ENCODE peak calls at places on chromosomes 1 and 21, in four cellular contexts. Y is ovary, O is hepatocyte, N is lower lobe of right lung. P is an unnamed sample. For H3K9me3, the result is how much of the 10 kb centered on the place peaks cover.

GRCh38 chr1:20280399-20280798 is 10.3 kb upstream of the VWA5B1 start:
- DNase-seq in Y (no peak), O (no peak), N (no peak), P (no peak)

GRCh38 chr1:96362623-96363022 is 359.0 kb upstream of the PTBP2 start:
- DNase-seq in Y (no peak), O (peak), N (no peak), P (peak)

GRCh38 chr1:152191260-152191659 is 32.2 kb upstream of the RPTN start:
- DNase-seq in Y (no peak), O (no peak), N (no peak), P (no peak)

GRCh38 chr1:20250346-20250989 is 40.2 kb upstream of the VWA5B1 start:
- DNase-seq in Y (no peak), O (peak), N (no peak), P (no peak)

GRCh38 chr1:90000934-90001676 is 6.2 kb downstream of the ZNF326 start:
- DNase-seq in Y (no peak), O (no peak), N (no peak), P (no peak)

GRCh38 chr1:248820041-248820585 is 5.6 kb downstream of the SH3BP5L start:
- DNase-seq in Y (no peak), O (no peak), N (no peak), P (no peak)

GRCh38 chr1:58063095-58063494 is 483.4 kb downstream of the OMA1 start:
- DNase-seq in Y (no peak), O (no peak), N (no peak), P (no peak)

GRCh38 chr1:232518357-232518756 is 111.6 kb downstream of the SIPA1L2 start:
- DNase-seq in Y (no peak), O (no peak), N (no peak), P (no peak)

GRCh38 chr1:2981981-2982614 is 39.2 kb upstream of the ACTRT2 start:
- DNase-seq in Y (no peak), O (no peak), N (no peak), P (no peak)

GRCh38 chr1:203777596-203777995 is 12.6 kb downstream of the LAX1 start:
- DNase-seq in Y (no peak), O (no peak), N (no peak), P (no peak)

GRCh38 chr1:53470155-53470554 is 11.0 kb downstream of the DMRTB1 start:
- DNase-seq in Y (peak), O (peak), N (peak), P (peak)

GRCh38 chr1:60952566-60953215 is 129.7 kb upstream of the NFIA start:
- DNase-seq in Y (no peak), O (no peak), N (no peak), P (no peak)

GRCh38 chr1:62746086-62746808 is 37.7 kb upstream of the ATG4C start:
- DNase-seq in Y (no peak), O (peak), N (no peak), P (no peak)

GRCh38 chr1:107140703-107141490 is at the start of gene NTNG1:
- DNase-seq in Y (no peak), O (peak), N (no peak), P (no peak)

GRCh38 chr1:167425482-167425881 is 92.8 kb downstream of the CD247 start:
- DNase-seq in Y (no peak), O (no peak), N (no peak), P (no peak)

GRCh38 chr1:38221006-38221649 is 174.5 kb upstream of the POU3F1 start:
- DNase-seq in Y (no peak), O (no peak), N (no peak), P (peak)

GRCh38 chr1:30416221-30416820 is 307.1 kb downstream of the MATN1 start:
- DNase-seq in Y (no peak), O (no peak), N (no peak), P (no peak)

GRCh38 chr1:30378023-30378596 is 345.3 kb downstream of the MATN1 start:
- DNase-seq in Y (peak), O (no peak), N (no peak), P (no peak)

GRCh38 chr1:85936470-85936869 is 220.1 kb downstream of the COL24A1 start:
- DNase-seq in Y (no peak), O (no peak), N (no peak), P (no peak)

GRCh38 chr1:79151006-79151796 is 144.7 kb upstream of the ADGRL4 start:
- DNase-seq in Y (no peak), O (no peak), N (no peak), P (no peak)

GRCh38 chr1:46302091-46303037 is 1.1 kb downstream of the LRRC41 start:
- DNase-seq in Y (peak), O (peak), N (peak), P (no peak)

GRCh38 chr1:30981172-30981571 is 72.6 kb upstream of the SDC3 start:
- DNase-seq in Y (no peak), O (no peak), N (no peak), P (no peak)

GRCh38 chr1:237655778-237656177 is 234.9 kb downstream of the ZP4 start:
- DNase-seq in Y (no peak), O (no peak), N (no peak), P (no peak)

GRCh38 chr1:228824377-228824776 is 89.1 kb downstream of the RHOU start:
- DNase-seq in Y (no peak), O (no peak), N (no peak), P (no peak)

DNA sequence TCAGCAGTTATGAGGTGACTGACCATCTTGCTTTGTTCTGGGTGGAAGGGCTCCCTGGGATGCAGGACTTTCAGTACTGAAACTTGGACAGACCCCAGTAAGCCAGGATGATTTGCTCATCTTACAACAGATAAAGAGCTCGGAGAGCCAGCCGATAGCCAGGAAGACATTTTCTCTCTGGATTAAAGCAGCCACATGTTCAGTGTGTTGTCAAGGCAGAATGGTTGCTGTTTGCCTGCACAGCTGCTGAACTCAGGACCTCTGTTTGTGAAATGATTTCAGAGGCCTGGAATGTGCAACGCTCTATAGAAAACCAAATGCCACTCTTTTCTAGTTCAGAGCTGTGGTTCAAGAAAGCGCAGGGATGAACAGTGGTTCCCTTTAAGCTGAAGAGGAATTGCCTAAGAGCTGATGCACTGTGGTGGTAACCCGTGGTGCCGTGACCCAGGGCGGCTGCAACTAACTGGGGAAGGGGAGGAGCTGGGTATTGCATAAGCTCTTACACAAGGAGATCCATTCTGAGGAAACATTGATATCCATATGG is 40.7 kb downstream of the CASQ2 start:
- DNase-seq in Y (peak), O (peak), N (peak), P (peak)
- H3K27ac ChIP-seq in Y (peak), O (peak), N (peak), P (peak)

DNA sequence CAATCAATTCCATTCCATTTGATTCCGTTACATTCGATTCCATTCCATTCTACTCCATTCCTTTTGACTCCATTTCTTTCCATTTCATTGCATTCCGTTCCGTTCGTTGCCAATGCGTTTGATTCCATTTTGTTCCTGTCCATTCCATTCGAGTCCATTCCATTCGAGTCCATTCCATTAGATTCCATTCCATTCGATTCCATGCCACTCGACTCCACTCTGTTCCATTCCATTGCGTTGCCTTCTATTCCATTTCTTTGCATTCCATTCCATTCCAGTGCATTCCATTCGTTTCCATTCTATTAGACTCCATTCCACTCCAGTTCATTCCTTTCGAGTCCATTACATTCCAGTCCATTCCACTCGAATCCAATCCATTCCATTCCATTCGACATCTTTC is 2587.5 kb upstream of the TPTE start:
- DNase-seq in Y (no peak), O (no peak), N (no peak), P (no peak)
- H3K9me3 ChIP-seq in Y (under half), O (half or more), N (half or more), P (half or more)

DNA sequence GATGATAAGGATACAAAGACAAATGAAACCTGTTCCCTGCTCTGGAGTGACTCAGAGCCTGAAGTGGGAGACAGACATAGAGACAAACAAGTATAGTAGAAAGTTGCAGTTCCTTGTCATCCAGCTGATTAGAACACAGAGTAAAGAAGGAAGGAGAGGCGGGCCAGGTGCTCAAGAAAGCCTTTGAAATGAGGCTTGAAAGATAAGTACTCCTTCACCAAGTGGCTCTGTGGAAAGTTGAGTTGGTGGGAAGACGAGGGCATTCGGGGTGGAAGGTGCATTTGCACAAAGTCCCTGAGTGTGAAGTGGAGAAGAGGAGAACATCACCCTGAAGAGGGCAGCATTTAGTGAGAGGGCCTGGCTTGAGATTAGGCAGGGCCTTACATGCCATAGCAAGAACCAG is 17.0 kb downstream of the MARK1 start:
- DNase-seq in Y (no peak), O (peak), N (no peak), P (no peak)
- TF ChIP-seq CTCF in Y (no peak), O (peak), N (no peak), P (peak)

GRCh38 chr1:26544156-26544555 is 14.6 kb downstream of the RPS6KA1 start:
- DNase-seq in Y (no peak), O (no peak), N (no peak), P (no peak)
- H3K27ac ChIP-seq in Y (no peak), O (no peak), N (peak), P (no peak)

GRCh38 chr1:246978785-246979184 is 29.1 kb downstream of the ZNF695 start:
- DNase-seq in Y (no peak), O (no peak), N (no peak), P (no peak)
- H3K9me3 ChIP-seq in Y (under half), O (under half), N (under half), P (under half)

P was measured in AG04450.